ENCODE peak calls at places on chromosome 13, in six cellular contexts. D is AG10803; U is fibroblast of villous mesenchyme; A is occipital lobe; M is hippocampal formation; P is stimulated activated CD4-positive, alpha-beta T cell treated with anti-CD3 and anti-CD28 coated beads, Interleukin-4, amount 100 ng/mL, for 24 hours. E is an unnamed sample.

GRCh38 chr13:112885242-112885781 is 83.7 kb upstream of the MCF2L start:
- DNase-seq in D (no peak), U (no peak), A (no peak), M (no peak), P (no peak), E (no peak)

GRCh38 chr13:97306646-97307045 is 84.5 kb downstream of the MBNL2 start:
- DNase-seq in D (peak; percentile 58), U (peak; percentile 14), A (no peak), M (no peak), P (no peak), E (no peak)

GRCh38 chr13:39051157-39051556 is 12.9 kb downstream of the NHLRC3 start:
- DNase-seq in D (peak; percentile 55), U (peak; percentile 42), A (no peak), M (no peak), P (no peak), E (peak; percentile 50)

GRCh38 chr13:73767747-73768315 is 366.4 kb downstream of the KLF12 start:
- DNase-seq in D (no peak), U (no peak), A (no peak), M (no peak), P (peak; percentile 32), E (no peak)

GRCh38 chr13:90950134-90950533 is 397.4 kb upstream of the MIR17HG start:
- DNase-seq in D (no peak), U (no peak), A (no peak), M (no peak), P (no peak), E (no peak)

GRCh38 chr13:97921146-97921776 is 32.2 kb upstream of the IPO5 start:
- DNase-seq in D (peak; percentile 70), U (no peak), A (no peak), M (no peak), P (no peak), E (no peak)

GRCh38 chr13:112982281-112983041 is 13.4 kb downstream of the MCF2L start:
- DNase-seq in D (no peak), U (no peak), A (no peak), M (no peak), P (no peak), E (no peak)

GRCh38 chr13:102825921-102826706 is 19.7 kb upstream of the ERCC5 start:
- DNase-seq in D (peak; percentile 95), U (peak; percentile 90), A (no peak), M (no peak), P (no peak), E (no peak)

GRCh38 chr13:49472186-49472585 is 23.6 kb upstream of the PHF11 start:
- DNase-seq in D (no peak), U (no peak), A (no peak), M (no peak), P (no peak), E (no peak)

GRCh38 chr13:86002921-86003488 is 203.8 kb upstream of the SLITRK6 start:
- DNase-seq in D (no peak), U (no peak), A (no peak), M (no peak), P (no peak), E (no peak)

GRCh38 chr13:102877285-102877684 is 31.5 kb downstream of the ERCC5 start:
- DNase-seq in D (peak; percentile 15), U (no peak), A (no peak), M (no peak), P (no peak), E (no peak)

GRCh38 chr13:40452741-40453665 is 213.4 kb downstream of the FOXO1 start:
- DNase-seq in D (peak; percentile 35), U (peak; percentile 8), A (no peak), M (no peak), P (no peak), E (no peak)

GRCh38 chr13:75704942-75705320 is 68.8 kb downstream of the LMO7 start:
- DNase-seq in D (no peak), U (peak; percentile 68), A (no peak), M (no peak), P (no peak), E (no peak)

GRCh38 chr13:50200988-50201387 is 185.7 kb downstream of the KCNRG start:
- DNase-seq in D (no peak), U (no peak), A (no peak), M (no peak), P (no peak), E (no peak)

GRCh38 chr13:113862191-113862765 is 1.6 kb downstream of the GAS6 start:
- DNase-seq in D (no peak), U (no peak), A (no peak), M (no peak), P (no peak), E (no peak)

GRCh38 chr13:84405286-84405685 is 523.0 kb upstream of the SLITRK1 start:
- DNase-seq in D (no peak), U (no peak), A (no peak), M (no peak), P (no peak), E (no peak)

GRCh38 chr13:94323746-94324408 is 155.6 kb downstream of the DCT start:
- DNase-seq in D (no peak), U (no peak), A (no peak), M (no peak), P (peak; percentile 19), E (no peak)

GRCh38 chr13:48602296-48603040 is 51.3 kb upstream of the CYSLTR2 start:
- DNase-seq in D (no peak), U (no peak), A (no peak), M (no peak), P (no peak), E (no peak)

GRCh38 chr13:87384099-87384498 is 287.1 kb upstream of the SLITRK5 start:
- DNase-seq in D (no peak), U (no peak), A (no peak), M (no peak), P (no peak), E (no peak)

GRCh38 chr13:90032841-90033493 is 1314.5 kb upstream of the MIR17HG start:
- DNase-seq in D (no peak), U (no peak), A (no peak), M (no peak), P (no peak), E (no peak)

GRCh38 chr13:75702476-75702875 is 66.3 kb downstream of the LMO7 start:
- DNase-seq in D (no peak), U (no peak), A (no peak), M (no peak), P (no peak), E (no peak)

GRCh38 chr13:102693781-102694180 is 1.1 kb downstream of the METTL21C start:
- DNase-seq in D (peak; percentile 55), U (peak; percentile 50), A (no peak), M (no peak), P (no peak), E (no peak)

GRCh38 chr13:108859202-108860012 is 230.0 kb downstream of the MYO16 start:
- DNase-seq in D (peak; percentile 70), U (peak; percentile 95), A (no peak), M (no peak), P (no peak), E (no peak)

GRCh38 chr13:28273919-28274318 is 135.6 kb downstream of the PAN3 start:
- DNase-seq in D (no peak), U (no peak), A (no peak), M (no peak), P (no peak), E (no peak)

GRCh38 chr13:39498471-39499114 is 104.4 kb downstream of the LHFPL6 start:
- DNase-seq in D (no peak), U (no peak), A (no peak), M (no peak), P (no peak), E (no peak)

E was measured in Ammon's horn.